ENCODE peak calls at places on chromosomes 11 and 22, in six cellular contexts. P is epithelial cell of esophagus, S is neuronal stem cell, J is breast epithelium, R is HFF-Myc, X is mucosa of descending colon. M is an unnamed sample.

GRCh38 chr11:126411971-126412381 is 56.5 kb downstream of the ST3GAL4 start:
- DNase-seq in P (no peak), S (no peak), J (no peak), R (no peak), X (peak), M (no peak)

GRCh38 chr11:42299780-42300179 is 840.3 kb upstream of the LRRC4C start:
- DNase-seq in P (no peak), S (no peak), J (no peak), R (no peak), X (no peak), M (no peak)

GRCh38 chr11:15815246-15816209 is 540.8 kb downstream of the SOX6 start:
- DNase-seq in P (peak), S (no peak), J (no peak), R (no peak), X (peak), M (no peak)

GRCh38 chr22:37854946-37855345 is 5.7 kb downstream of the EIF3L start:
- DNase-seq in P (no peak), S (no peak), J (no peak), R (no peak), X (no peak), M (no peak)

GRCh38 chr11:68329993-68330699 is 17.8 kb downstream of the LRP5 start:
- DNase-seq in P (peak), S (no peak), J (no peak), R (no peak), X (no peak), M (no peak)

GRCh38 chr11:76678316-76678715 is 7.8 kb upstream of the LRRC32 start:
- DNase-seq in P (no peak), S (no peak), J (no peak), R (peak), X (no peak), M (no peak)

GRCh38 chr11:40204228-40204627 is 1255.2 kb downstream of the LRRC4C start:
- DNase-seq in P (no peak), S (no peak), J (no peak), R (no peak), X (no peak), M (no peak)

GRCh38 chr11:120500414-120500936 is 11.1 kb upstream of the GRIK4 start:
- DNase-seq in P (no peak), S (no peak), J (no peak), R (no peak), X (no peak), M (no peak)

GRCh38 chr11:133064961-133065360 is 467.3 kb downstream of the OPCML start:
- DNase-seq in P (no peak), S (no peak), J (no peak), R (no peak), X (no peak), M (no peak)
- H3K4me3 ChIP-seq in P (no peak), S (no peak), J (peak), R (no peak), X (no peak), M (no peak)

GRCh38 chr11:65592840-65593517 is 2.6 kb downstream of the KCNK7 start:
- DNase-seq in P (peak), S (no peak), J (no peak), R (no peak), X (peak), M (no peak)

GRCh38 chr11:65589444-65590239 is 6.0 kb downstream of the KCNK7 start:
- DNase-seq in P (no peak), S (no peak), J (no peak), R (no peak), X (peak), M (no peak)

GRCh38 chr11:65590240-65590738 is 5.3 kb downstream of the KCNK7 start:
- DNase-seq in P (no peak), S (no peak), J (no peak), R (no peak), X (no peak), M (peak)

GRCh38 chr11:65593518-65594414 is 1.8 kb downstream of the KCNK7 start:
- DNase-seq in P (no peak), S (no peak), J (no peak), R (no peak), X (peak), M (no peak)

DNA sequence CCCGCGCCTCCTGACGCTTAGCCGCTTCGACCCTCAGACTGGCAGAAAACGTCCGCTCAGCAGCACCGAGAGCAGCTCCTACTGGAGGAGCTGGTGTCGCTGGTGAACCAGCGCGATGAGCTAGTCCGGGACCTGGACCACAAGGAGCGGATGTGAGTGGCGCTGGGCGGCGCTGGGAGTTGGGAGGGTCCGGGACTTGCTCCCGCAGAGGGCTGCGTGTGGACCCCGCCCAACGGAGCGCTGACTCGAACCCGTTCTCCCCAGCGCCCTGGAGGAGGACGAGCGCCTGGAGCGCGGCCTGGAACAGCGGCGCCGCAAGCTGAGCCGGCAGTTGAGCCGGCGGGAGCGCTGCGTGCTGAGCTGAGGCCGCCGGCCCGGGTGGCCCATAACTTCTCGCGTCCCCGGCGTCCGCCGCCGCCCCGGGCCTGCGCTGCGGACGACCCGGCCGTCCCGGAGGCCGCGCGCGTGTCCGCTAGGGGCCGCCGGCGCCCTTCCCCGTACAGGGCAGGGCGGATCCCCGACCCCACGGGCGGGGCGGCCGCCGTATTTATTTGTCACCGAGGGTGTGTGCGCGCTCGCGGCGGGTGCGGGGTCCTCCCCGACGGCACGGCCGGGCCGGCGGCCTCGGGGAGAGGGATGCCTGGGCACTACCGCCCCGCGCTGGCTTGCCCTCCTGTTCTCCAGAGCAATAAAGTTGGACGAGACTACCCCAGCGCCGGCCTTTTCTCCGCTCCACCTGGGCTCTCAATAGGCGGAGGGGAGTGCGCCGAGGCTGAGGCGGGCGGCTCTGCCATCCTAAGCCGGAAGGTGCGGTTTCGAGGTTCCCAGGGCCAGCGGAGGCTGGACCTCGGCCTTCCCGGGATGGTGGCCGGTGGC is 3.4 kb downstream of the KCNK7 start:
- DNase-seq in P (peak), S (no peak), J (no peak), R (no peak), X (peak), M (no peak)
- H3K4me3 ChIP-seq in P (peak), S (peak), J (peak), R (no peak), X (no peak), M (no peak)

GRCh38 chr22:20977516-20978170 is 4.5 kb upstream of the LZTR1 start:
- DNase-seq in P (no peak), S (no peak), J (no peak), R (no peak), X (no peak), M (no peak)

GRCh38 chr22:20978419-20978818 is 3.7 kb upstream of the LZTR1 start:
- DNase-seq in P (no peak), S (no peak), J (no peak), R (no peak), X (no peak), M (no peak)

GRCh38 chr22:20980523-20980922 is 1.6 kb upstream of the LZTR1 start:
- DNase-seq in P (no peak), S (no peak), J (no peak), R (no peak), X (no peak), M (no peak)

GRCh38 chr22:20979940-20980453 is 2.1 kb upstream of the LZTR1 start:
- DNase-seq in P (no peak), S (no peak), J (no peak), R (no peak), X (peak), M (no peak)

GRCh38 chr22:20979243-20979809 is 2.8 kb upstream of the LZTR1 start:
- DNase-seq in P (peak), S (peak), J (peak), R (no peak), X (peak), M (peak)
- H3K4me3 ChIP-seq in P (peak), S (no peak), J (peak), R (no peak), X (no peak), M (peak)

GRCh38 chr22:31579835-31580242 is 82.2 kb downstream of the PISD start:
- DNase-seq in P (no peak), S (no peak), J (no peak), R (no peak), X (no peak), M (no peak)
- H3K4me3 ChIP-seq in P (no peak), S (no peak), J (no peak), R (no peak), X (no peak), M (no peak)

DNA sequence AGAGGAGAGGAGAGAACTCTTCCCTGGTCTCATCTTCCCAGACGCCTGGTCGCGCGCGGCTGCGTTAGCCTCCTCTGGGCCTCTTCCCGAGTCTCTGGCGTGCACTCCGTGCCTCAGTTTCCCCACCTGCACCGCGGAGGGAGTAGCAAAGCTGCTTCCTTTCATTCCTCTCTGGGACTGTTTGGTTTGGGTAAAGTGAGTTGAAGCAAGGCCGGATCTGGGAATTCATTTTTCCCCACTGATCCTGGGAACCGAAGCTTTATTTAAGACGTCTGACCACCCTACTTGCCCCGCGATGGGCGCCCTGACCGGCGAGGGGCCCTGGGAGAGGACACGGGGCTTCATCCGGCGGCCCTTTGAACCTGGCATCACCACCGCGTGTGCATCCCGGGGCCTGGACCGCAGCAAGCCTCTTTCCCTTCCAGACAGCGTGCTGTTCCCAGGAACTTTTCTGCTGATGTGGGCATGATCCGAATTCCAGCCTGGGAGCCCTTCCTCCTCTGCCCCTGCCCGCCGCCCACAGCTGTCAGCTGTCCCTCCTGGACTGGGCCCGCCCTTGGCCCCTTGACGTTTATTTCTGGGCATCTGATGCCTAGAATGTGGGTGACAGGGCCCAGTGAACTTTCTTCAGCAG is 758 bp downstream of the LDLRAD3 start:
- DNase-seq in P (no peak), S (no peak), J (no peak), R (no peak), X (no peak), M (no peak)
- H3K4me3 ChIP-seq in P (peak), S (peak), J (peak), R (peak), X (peak), M (peak)

GRCh38 chr11:33867996-33868645 is 23.8 kb downstream of the LMO2 start:
- DNase-seq in P (no peak), S (no peak), J (no peak), R (no peak), X (no peak), M (no peak)

GRCh38 chr11:33864479-33864878 is 27.4 kb downstream of the LMO2 start:
- DNase-seq in P (no peak), S (no peak), J (no peak), R (no peak), X (no peak), M (no peak)

GRCh38 chr11:33867566-33867965 is 24.3 kb downstream of the LMO2 start:
- DNase-seq in P (no peak), S (no peak), J (no peak), R (no peak), X (no peak), M (no peak)

GRCh38 chr11:33869511-33870422 is 22.1 kb downstream of the LMO2 start:
- DNase-seq in P (peak), S (no peak), J (no peak), R (no peak), X (peak), M (no peak)

GRCh38 chr11:33868646-33869461 is 23.0 kb downstream of the LMO2 start:
- DNase-seq in P (no peak), S (no peak), J (no peak), R (no peak), X (peak), M (no peak)
- H3K4me3 ChIP-seq in P (peak), S (peak), J (peak), R (no peak), X (peak), M (no peak)

DNA sequence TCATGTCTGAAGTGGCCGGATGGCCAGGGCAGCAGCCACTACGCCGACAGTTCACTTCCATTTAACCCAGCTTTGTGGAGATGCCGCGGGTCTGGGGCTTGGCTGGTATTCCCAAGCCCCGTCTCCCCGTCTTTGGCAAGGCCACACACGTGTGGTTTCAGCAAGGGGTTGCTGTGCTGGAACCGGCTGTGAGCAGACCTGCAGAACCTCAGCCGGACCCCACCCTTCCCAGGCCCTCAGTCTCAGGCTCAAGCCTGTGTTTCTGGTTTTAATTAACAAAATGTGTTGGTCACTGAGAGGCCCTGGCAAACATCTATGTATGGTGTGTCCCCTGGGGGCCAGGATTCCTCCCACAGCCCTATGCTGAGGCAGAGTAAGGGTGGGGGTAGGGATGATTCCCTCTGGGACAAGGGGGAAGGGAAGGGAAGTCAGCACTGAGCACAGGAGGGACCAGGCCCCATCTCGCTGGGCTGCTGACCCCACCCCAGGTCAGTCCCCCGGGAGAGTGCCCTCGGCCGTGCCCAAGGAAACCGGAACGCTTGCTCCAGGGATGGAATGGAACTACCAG is 9.3 kb downstream of the OSBPL5 start:
- DNase-seq in P (no peak), S (no peak), J (no peak), R (peak), X (peak), M (no peak)
- H3K4me3 ChIP-seq in P (no peak), S (no peak), J (peak), R (peak), X (no peak), M (no peak)

GRCh38 chr11:121665211-121665838 is 212.6 kb upstream of the SORL1-AS1 start:
- DNase-seq in P (no peak), S (no peak), J (no peak), R (no peak), X (no peak), M (no peak)

GRCh38 chr11:121672630-121673487 is 220.1 kb upstream of the SORL1-AS1 start:
- DNase-seq in P (peak), S (no peak), J (no peak), R (no peak), X (no peak), M (no peak)

GRCh38 chr11:121671276-121672168 is 218.8 kb upstream of the SORL1-AS1 start:
- DNase-seq in P (no peak), S (no peak), J (no peak), R (peak), X (no peak), M (no peak)

GRCh38 chr11:121669422-121669821 is 216.7 kb upstream of the SORL1-AS1 start:
- DNase-seq in P (no peak), S (no peak), J (no peak), R (no peak), X (no peak), M (no peak)

DNA sequence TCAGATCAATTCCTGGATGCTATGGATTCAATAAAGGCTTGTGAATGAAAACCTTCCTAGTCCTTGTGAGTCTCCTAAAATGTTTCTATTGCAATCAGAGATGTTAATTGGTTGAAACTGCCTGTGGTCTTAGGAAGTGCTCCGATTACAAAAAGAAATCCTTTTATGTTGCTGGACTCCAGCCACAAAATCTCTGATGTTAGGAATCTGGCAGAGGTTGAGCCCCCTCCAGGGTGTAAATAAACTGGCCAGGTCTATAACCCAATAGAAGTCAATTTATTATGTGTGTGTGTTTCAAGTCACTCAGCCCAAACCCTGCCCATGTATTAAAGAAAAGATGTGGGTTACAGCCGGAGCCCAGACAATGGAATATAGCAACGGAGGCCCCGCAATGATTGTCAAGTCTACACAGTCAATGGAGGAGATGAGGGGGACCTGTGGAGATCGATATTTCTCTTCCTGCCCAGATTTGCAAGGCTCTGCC is 218.1 kb upstream of the SORL1-AS1 start:
- DNase-seq in P (no peak), S (no peak), J (no peak), R (no peak), X (no peak), M (no peak)
- H3K4me3 ChIP-seq in P (no peak), S (no peak), J (peak), R (no peak), X (no peak), M (no peak)

DNA sequence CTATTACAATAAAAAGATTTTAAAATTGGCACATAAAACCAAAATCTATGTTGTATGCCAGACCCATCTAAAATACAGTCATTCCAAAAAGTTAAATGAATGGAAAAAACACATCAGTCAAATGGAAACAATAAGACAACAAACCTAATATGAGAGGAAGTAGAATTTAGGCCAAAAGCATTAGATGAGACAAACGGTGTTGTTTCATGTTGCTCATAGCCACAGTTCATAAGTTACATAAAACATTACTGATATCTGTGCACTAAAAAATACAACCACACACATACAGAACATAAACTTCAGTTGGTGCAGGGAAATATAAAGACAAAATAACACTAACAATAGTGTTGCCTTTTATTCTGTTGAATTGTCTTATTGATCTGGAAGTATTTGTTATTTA is 661.9 kb downstream of the CNTN5 start:
- DNase-seq in P (no peak), S (no peak), J (no peak), R (no peak), X (no peak), M (no peak)
- H3K4me3 ChIP-seq in P (no peak), S (no peak), J (no peak), R (no peak), X (no peak), M (no peak)